ENCODE peak calls at places on chromosome 10, in four cellular contexts. T is substantia nigra, G is NCI-H524, H is T-helper 9 cell. X is an unnamed sample.

GRCh38 chr10:17582015-17582414 is 35.2 kb downstream of the HACD1 start:
- DNase-seq in T (no peak), G (no peak), H (no peak), X (no peak)

GRCh38 chr10:59033622-59034021 is 142.8 kb upstream of the PHYHIPL start:
- DNase-seq in T (no peak), G (no peak), H (no peak), X (no peak)

GRCh38 chr10:84214612-84215235 is 10.6 kb downstream of the LRIT2 start:
- DNase-seq in T (peak; percentile 13), G (no peak), H (no peak), X (no peak)

GRCh38 chr10:133042816-133043215 is 44.9 kb upstream of the ADGRA1 start:
- DNase-seq in T (no peak), G (no peak), H (no peak), X (no peak)

GRCh38 chr10:11165591-11166543 is 148.2 kb downstream of the CELF2 start:
- DNase-seq in T (peak; percentile 53), G (no peak), H (peak; percentile 61), X (no peak)

GRCh38 chr10:97004591-97004990 is 172.5 kb downstream of the LCOR start:
- DNase-seq in T (no peak), G (no peak), H (no peak), X (no peak)

GRCh38 chr10:15719062-15719898 is 442 bp downstream of the ITGA8 start:
- DNase-seq in T (no peak), G (no peak), H (no peak), X (peak; percentile 45)

GRCh38 chr10:1034758-1035157 is 9.1 kb upstream of the IDI2 start:
- DNase-seq in T (peak; percentile 32), G (no peak), H (no peak), X (no peak)

GRCh38 chr10:71975891-71976725 is 11.9 kb downstream of the CHST3 start:
- DNase-seq in T (peak; percentile 60), G (no peak), H (no peak), X (peak; percentile 40)

GRCh38 chr10:2888403-2889004 is 178.8 kb upstream of the PFKP start:
- DNase-seq in T (no peak), G (no peak), H (no peak), X (no peak)

GRCh38 chr10:4943821-4944220 is 19.4 kb upstream of the AKR1C1 start:
- DNase-seq in T (no peak), G (no peak), H (no peak), X (no peak)

GRCh38 chr10:108465871-108466641 is 1301.5 kb upstream of the SORCS1 start:
- DNase-seq in T (peak; percentile 10), G (no peak), H (no peak), X (no peak)

GRCh38 chr10:73850863-73851461 is 23.4 kb downstream of the CAMK2G start:
- DNase-seq in T (no peak), G (no peak), H (no peak), X (peak; percentile 75)

GRCh38 chr10:17062493-17063487 is 66.8 kb downstream of the CUBN start:
- DNase-seq in T (no peak), G (no peak), H (no peak), X (peak; percentile 74)

GRCh38 chr10:110356628-110357245 is 52.0 kb upstream of the SMNDC1 start:
- DNase-seq in T (peak; percentile 14), G (no peak), H (peak; percentile 45), X (no peak)

GRCh38 chr10:42782446-42783180 is at the start of gene BMS1:
- DNase-seq in T (peak; percentile 90), G (peak; percentile 15), H (peak; percentile 71), X (peak; percentile 84)

GRCh38 chr10:127945335-127945734 is 38.4 kb downstream of the PTPRE start:
- DNase-seq in T (peak; percentile 29), G (no peak), H (no peak), X (no peak)

GRCh38 chr10:126609566-126609965 is 60.9 kb downstream of the C10orf90 start:
- DNase-seq in T (peak; percentile 53), G (no peak), H (no peak), X (no peak)

GRCh38 chr10:84540022-84540616 is 211.7 kb downstream of the CCSER2 start:
- DNase-seq in T (no peak), G (no peak), H (no peak), X (peak; percentile 72)

GRCh38 chr10:21518629-21519321 is 6.7 kb downstream of the SKIDA1 start:
- DNase-seq in T (no peak), G (no peak), H (no peak), X (no peak)

GRCh38 chr10:103502849-103503660 is 9.6 kb downstream of the NEURL1 start:
- DNase-seq in T (peak; percentile 49), G (no peak), H (no peak), X (no peak)

GRCh38 chr10:6278519-6279120 is 75.9 kb downstream of the PFKFB3 start:
- DNase-seq in T (no peak), G (no peak), H (no peak), X (no peak)

GRCh38 chr10:73908853-73909611 is 1.9 kb upstream of the PLAU start:
- DNase-seq in T (no peak), G (no peak), H (peak; percentile 16), X (peak; percentile 87)

GRCh38 chr10:5433182-5433581 is 20.8 kb downstream of the NET1 start:
- DNase-seq in T (no peak), G (no peak), H (no peak), X (no peak)

GRCh38 chr10:132011027-132011426 is 29.3 kb upstream of the BNIP3 start:
- DNase-seq in T (no peak), G (no peak), H (no peak), X (no peak)

GRCh38 chr10:3503299-3503698 is 281.7 kb downstream of the KLF6 start:
- DNase-seq in T (no peak), G (no peak), H (no peak), X (no peak)

GRCh38 chr10:49081532-49082275 is 33.6 kb downstream of the VSTM4 start:
- DNase-seq in T (peak; percentile 12), G (no peak), H (no peak), X (no peak)

GRCh38 chr10:127319691-127320090 is 123.3 kb upstream of the INSYN2A start:
- DNase-seq in T (no peak), G (no peak), H (no peak), X (no peak)

GRCh38 chr10:112738586-112739218 is 211.3 kb upstream of the TCF7L2 start:
- DNase-seq in T (no peak), G (no peak), H (no peak), X (no peak)

GRCh38 chr10:16907720-16908119 is 90.5 kb upstream of the RSU1 start:
- DNase-seq in T (no peak), G (no peak), H (no peak), X (no peak)

GRCh38 chr10:15058689-15059088 is 14.9 kb downstream of the OLAH start:
- DNase-seq in T (no peak), G (no peak), H (no peak), X (no peak)

GRCh38 chr10:500876-501275 is 188.6 kb downstream of the DIP2C start:
- DNase-seq in T (no peak), G (no peak), H (no peak), X (no peak)

GRCh38 chr10:62153191-62153590 is 115.5 kb downstream of the RTKN2 start:
- DNase-seq in T (no peak), G (no peak), H (no peak), X (peak; percentile 16)

GRCh38 chr10:123858039-123858740 is 33.4 kb downstream of the CPXM2 start:
- DNase-seq in T (no peak), G (peak; percentile 45), H (no peak), X (peak; percentile 68)

X was measured in amniotic stem cell.